ENCODE peak calls at places on chromosomes 6 and 20, in ten cellular contexts. M is uterus; Y is sigmoid colon; U is CD8-positive, alpha-beta T cell; I is psoas muscle; O is heart right ventricle; T is left lung; D is breast epithelium; X is heart left ventricle; P is right lobe of liver. E is an unnamed sample.
A peak's percentile ranks its signal among the peaks of the same experiment; 100 is the strongest.

GRCh38 chr20:62595491-62595890 is 46.8 kb upstream of the SLCO4A1 start:
- DNase-seq in U (no peak), P (no peak), M (no peak), I (no peak), O (peak; percentile 68), T (no peak), Y (no peak), X (peak; percentile 68), D (no peak), E (peak; percentile 11)

GRCh38 chr6:40710626-40711354 is 123.6 kb upstream of the LRFN2 start:
- DNase-seq in P (no peak), Y (no peak), O (peak; percentile 12), D (no peak), I (no peak), M (no peak), U (no peak), X (no peak), T (no peak), E (no peak)

GRCh38 chr6:11650711-11651110 is 113.2 kb downstream of the TMEM170B start:
- DNase-seq in O (no peak), I (no peak), M (no peak), D (no peak), Y (no peak), P (no peak), U (no peak), T (no peak), X (no peak), E (no peak)

GRCh38 chr6:25889877-25890853 is 16.1 kb upstream of the SLC17A3 start:
- DNase-seq in M (no peak), O (peak; percentile 26), I (no peak), Y (no peak), X (no peak), U (no peak), D (no peak), T (no peak), P (peak; percentile 60), E (no peak)

GRCh38 chr20:57498425-57499400 is 26.2 kb downstream of the CTCFL start:
- DNase-seq in T (no peak), M (no peak), Y (no peak), P (no peak), X (peak; percentile 49), U (no peak), D (no peak), I (no peak), O (no peak), E (no peak)

GRCh38 chr6:170053966-170054661 is 236.8 kb downstream of the DLL1 start:
- DNase-seq in Y (peak; percentile 40), I (peak; percentile 30), D (no peak), T (peak; percentile 14), O (peak; percentile 2), M (peak; percentile 2), P (no peak), X (no peak), U (no peak), E (no peak)

GRCh38 chr6:9825526-9825925 is 589.3 kb downstream of the TFAP2A start:
- DNase-seq in P (no peak), Y (no peak), X (no peak), D (no peak), M (no peak), O (no peak), T (no peak), U (no peak), I (no peak), E (no peak)

GRCh38 chr6:112221561-112221960 is 32.8 kb downstream of the LAMA4 start:
- DNase-seq in M (no peak), O (no peak), X (no peak), Y (no peak), I (no peak), U (no peak), D (no peak), T (no peak), P (no peak), E (no peak)

GRCh38 chr20:19849341-19850189 is 91.5 kb downstream of the RIN2 start:
- DNase-seq in M (no peak), D (no peak), I (no peak), X (peak; percentile 33), O (peak; percentile 32), T (no peak), U (no peak), P (no peak), Y (no peak), E (no peak)

GRCh38 chr6:136079701-136080565 is 170.2 kb downstream of the MTFR2 start:
- DNase-seq in T (no peak), I (no peak), M (no peak), Y (no peak), X (peak; percentile 36), O (peak; percentile 62), P (no peak), D (no peak), U (no peak), E (no peak)

GRCh38 chr6:160755168-160755567 is 53.1 kb downstream of the PLG start:
- DNase-seq in M (no peak), U (no peak), T (no peak), I (no peak), Y (no peak), X (no peak), O (no peak), D (no peak), P (no peak), E (no peak)

GRCh38 chr6:145713746-145714145 is 21.6 kb downstream of the EPM2A start:
- DNase-seq in M (no peak), Y (no peak), O (no peak), T (no peak), I (no peak), U (no peak), D (no peak), P (no peak), X (no peak), E (no peak)

GRCh38 chr20:13995086-13995665 is at the start of gene MACROD2:
- DNase-seq in D (peak; percentile 90), X (peak; percentile 91), T (peak; percentile 92), I (peak; percentile 95), M (peak; percentile 91), Y (peak; percentile 95), P (peak; percentile 97), U (peak; percentile 30), O (peak; percentile 76), E (no peak)

GRCh38 chr6:35600659-35601125 is 88.0 kb upstream of the TULP1 start:
- DNase-seq in Y (no peak), P (no peak), I (no peak), D (no peak), M (no peak), O (no peak), T (no peak), U (no peak), X (no peak), E (no peak)

DNA sequence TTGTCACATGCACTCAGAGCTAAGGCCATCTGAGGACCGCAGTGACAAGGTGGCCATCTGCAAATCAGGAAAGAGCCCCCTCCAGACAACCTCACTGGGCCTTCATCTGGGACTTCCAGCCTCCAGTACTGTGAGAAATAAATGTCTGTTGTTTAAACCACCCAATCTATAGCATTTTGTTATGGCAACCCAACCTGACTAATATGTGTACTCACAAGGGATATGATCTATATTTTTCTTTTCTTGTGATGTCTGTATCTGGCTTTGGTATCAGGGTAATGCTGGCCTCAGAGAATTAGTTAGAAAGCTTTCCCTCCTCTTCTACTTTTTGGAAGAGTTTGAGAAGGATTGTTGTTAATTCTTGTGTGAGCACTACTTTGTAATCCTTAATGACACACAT is 37.5 kb upstream of the ENTPD6 start:
- DNase-seq in I (no peak), Y (no peak), U (no peak), T (no peak), O (no peak), P (no peak), X (no peak), D (no peak), M (no peak), E (no peak)
- H3K9me3 ChIP-seq in I (no peaks in the 10 kb centered on the region), Y (no peaks in the 10 kb centered on the region), U (no peaks in the 10 kb centered on the region), T (no peaks in the 10 kb centered on the region), O (no peaks in the 10 kb centered on the region), P (no peaks in the 10 kb centered on the region), X (no peaks in the 10 kb centered on the region), D (no peaks in the 10 kb centered on the region), M (no peaks in the 10 kb centered on the region), E (no peaks in the 10 kb centered on the region)

DNA sequence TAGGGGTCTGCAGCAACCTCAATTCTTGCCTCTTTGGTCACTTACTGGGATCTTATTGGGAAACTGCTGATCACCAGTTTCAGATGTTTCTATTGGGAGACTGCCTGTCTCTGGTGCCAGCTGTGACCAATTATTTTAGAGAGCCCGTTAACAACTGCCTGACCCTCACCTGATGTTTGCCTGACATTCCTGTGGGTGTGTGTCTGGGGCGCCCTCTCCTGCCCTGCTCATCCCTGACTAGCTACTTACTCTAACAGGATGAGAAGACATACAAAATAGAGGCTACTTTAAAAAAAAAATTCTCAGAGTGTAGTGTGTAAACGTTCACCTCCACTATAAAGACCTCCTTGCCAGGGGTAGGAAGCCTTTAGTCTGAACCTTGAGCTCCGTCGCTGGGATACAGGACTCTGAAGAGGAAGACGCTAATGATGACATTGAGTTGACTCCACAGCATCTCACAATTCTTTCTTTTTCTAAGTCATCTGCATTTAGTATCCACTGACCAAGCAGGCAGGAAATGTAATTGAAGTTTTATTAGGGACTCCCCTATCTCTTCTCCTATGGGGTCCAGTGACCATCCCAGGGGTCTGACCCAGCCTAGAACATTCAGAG is 54.6 kb upstream of the DDR1 start:
- DNase-seq in I (no peak), M (no peak), O (no peak), P (no peak), Y (no peak), D (no peak), X (no peak), T (no peak), U (no peak), E (no peak)
- TF ChIP-seq CTCF in I (no peak), M (no peak), O (no peak), P (no peak), Y (no peak), D (no peak), X (no peak), T (no peak), U (no peak), E (no peak)

GRCh38 chr6:106862858-106863257 is 111.7 kb downstream of the CD24 start:
- DNase-seq in I (no peak), Y (no peak), D (no peak), U (no peak), M (no peak), O (no peak), X (no peak), P (no peak), T (no peak), E (no peak)
- H3K9me3 ChIP-seq in I (no peaks in the 10 kb centered on the region), Y (no peaks in the 10 kb centered on the region), D (peaks cover 6% of the 10 kb centered on the region), U (no peaks in the 10 kb centered on the region), M (no peaks in the 10 kb centered on the region), O (no peaks in the 10 kb centered on the region), X (no peaks in the 10 kb centered on the region), P (no peaks in the 10 kb centered on the region), T (peaks cover 19% of the 10 kb centered on the region), E (peaks cover 14% of the 10 kb centered on the region)

GRCh38 chr6:39301606-39302005 is 12.6 kb downstream of the KCNK17 start:
- DNase-seq in Y (no peak), T (no peak), U (no peak), M (no peak), O (no peak), D (no peak), P (no peak), X (no peak), I (no peak), E (no peak)
- TF ChIP-seq CTCF in Y (no peak), T (no peak), U (no peak), M (no peak), O (no peak), D (no peak), P (no peak), X (no peak), I (peak; percentile 27), E (peak; percentile 7)

DNA sequence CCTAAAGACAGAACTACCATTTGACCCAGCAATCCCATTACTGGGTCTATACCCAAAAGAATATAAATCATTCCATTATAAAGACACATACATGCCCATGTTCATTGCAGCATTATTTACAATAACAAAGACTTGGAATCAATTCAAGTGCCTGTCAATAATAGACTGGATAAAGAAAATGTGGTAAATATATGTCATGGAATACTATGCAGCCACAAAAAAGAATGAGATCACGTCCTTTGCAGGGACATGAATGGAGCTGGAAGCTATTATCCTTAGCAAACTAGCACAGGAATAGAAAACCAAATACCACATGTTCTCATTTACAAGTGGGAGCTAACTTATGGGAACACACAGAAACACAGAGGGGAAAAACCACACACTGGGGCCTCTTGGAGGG is 8.7 kb upstream of the DEFB128 start:
- DNase-seq in M (no peak), U (no peak), D (no peak), T (no peak), Y (no peak), P (no peak), X (no peak), O (no peak), I (no peak), E (no peak)
- H3K9me3 ChIP-seq in M (no peaks in the 10 kb centered on the region), U (no peaks in the 10 kb centered on the region), D (no peaks in the 10 kb centered on the region), T (no peaks in the 10 kb centered on the region), Y (no peaks in the 10 kb centered on the region), P (no peaks in the 10 kb centered on the region), X (no peaks in the 10 kb centered on the region), O (no peaks in the 10 kb centered on the region), I (no peaks in the 10 kb centered on the region), E (no peaks in the 10 kb centered on the region)

E was measured in AG04450.